ENCODE peak calls at places on chromosomes 3 and 15, in five cellular contexts. C is WERI-Rb-1, Z is cardiac muscle cell, E is fibroblast of lung, M is lower lobe of right lung. Q is an unnamed sample.

GRCh38 chr15:73930371-73930770 is 4.1 kb downstream of the LOXL1 start:
- DNase-seq in C (no peak), Z (peak; percentile 84), E (peak; percentile 98), M (peak; percentile 44), Q (peak; percentile 88)

GRCh38 chr3:27721717-27722564 is at the start of gene EOMES:
- DNase-seq in C (peak; percentile 81), Z (peak; percentile 43), E (peak; percentile 42), M (peak; percentile 52), Q (no peak)

GRCh38 chr3:170572665-170573253 is 13.1 kb downstream of the SLC7A14 start:
- DNase-seq in C (no peak), Z (peak; percentile 69), E (peak; percentile 80), M (no peak), Q (no peak)

GRCh38 chr15:93617443-93617842 is 528.4 kb upstream of the RGMA start:
- DNase-seq in C (no peak), Z (no peak), E (no peak), M (no peak), Q (no peak)

GRCh38 chr15:83379574-83379973 is 67.6 kb upstream of the SH3GL3 start:
- DNase-seq in C (no peak), Z (no peak), E (peak; percentile 18), M (no peak), Q (no peak)

GRCh38 chr15:42191610-42192346 is 16.3 kb downstream of the VPS39 start:
- DNase-seq in C (no peak), Z (no peak), E (no peak), M (no peak), Q (no peak)

GRCh38 chr3:64345351-64345750 is 120.1 kb upstream of the PRICKLE2 start:
- DNase-seq in C (no peak), Z (peak; percentile 97), E (peak; percentile 94), M (no peak), Q (no peak)

GRCh38 chr15:74780523-74780982 is 1.3 kb upstream of the CSK start:
- DNase-seq in C (no peak), Z (no peak), E (no peak), M (no peak), Q (no peak)

GRCh38 chr15:62190257-62190656 is 25.2 kb upstream of the C2CD4B start:
- DNase-seq in C (no peak), Z (no peak), E (no peak), M (no peak), Q (no peak)

DNA sequence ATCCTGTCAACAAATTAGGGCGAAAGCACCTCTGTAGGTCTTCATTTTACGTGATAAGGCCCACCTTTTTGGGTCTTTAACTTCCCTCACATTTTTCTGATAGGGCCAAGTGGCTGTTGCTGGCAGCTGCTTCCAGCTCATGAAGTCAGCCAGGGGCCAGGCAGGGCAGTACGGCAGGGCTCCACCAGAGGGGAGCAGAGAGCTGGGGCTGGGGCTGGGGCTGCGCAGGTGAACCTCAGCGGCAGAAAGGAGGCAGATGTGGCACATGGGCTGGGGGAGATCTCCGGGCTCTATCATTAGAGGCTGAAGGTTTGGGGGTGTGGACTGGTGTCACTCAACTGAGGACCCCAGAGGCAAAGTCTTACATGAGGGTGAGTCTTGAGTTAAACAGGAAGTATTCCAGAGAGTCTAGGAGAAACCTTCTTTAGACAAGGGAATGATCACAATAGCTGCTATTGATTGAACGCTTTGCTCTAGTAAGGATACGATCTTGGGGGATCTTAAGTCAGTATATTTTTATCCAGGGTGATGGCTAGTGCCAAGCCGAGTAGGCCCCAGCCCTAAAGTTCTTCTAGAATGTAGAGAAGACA is 62.8 kb upstream of the MEX3B start:
- DNase-seq in C (peak; percentile 67), Z (peak; percentile 63), E (peak; percentile 38), M (peak; percentile 67), Q (no peak)
- TF ChIP-seq CTCF in C (peak; percentile 63), Z (peak; percentile 93), E (peak; percentile 83), M (peak; percentile 79), Q (peak; percentile 11)

DNA sequence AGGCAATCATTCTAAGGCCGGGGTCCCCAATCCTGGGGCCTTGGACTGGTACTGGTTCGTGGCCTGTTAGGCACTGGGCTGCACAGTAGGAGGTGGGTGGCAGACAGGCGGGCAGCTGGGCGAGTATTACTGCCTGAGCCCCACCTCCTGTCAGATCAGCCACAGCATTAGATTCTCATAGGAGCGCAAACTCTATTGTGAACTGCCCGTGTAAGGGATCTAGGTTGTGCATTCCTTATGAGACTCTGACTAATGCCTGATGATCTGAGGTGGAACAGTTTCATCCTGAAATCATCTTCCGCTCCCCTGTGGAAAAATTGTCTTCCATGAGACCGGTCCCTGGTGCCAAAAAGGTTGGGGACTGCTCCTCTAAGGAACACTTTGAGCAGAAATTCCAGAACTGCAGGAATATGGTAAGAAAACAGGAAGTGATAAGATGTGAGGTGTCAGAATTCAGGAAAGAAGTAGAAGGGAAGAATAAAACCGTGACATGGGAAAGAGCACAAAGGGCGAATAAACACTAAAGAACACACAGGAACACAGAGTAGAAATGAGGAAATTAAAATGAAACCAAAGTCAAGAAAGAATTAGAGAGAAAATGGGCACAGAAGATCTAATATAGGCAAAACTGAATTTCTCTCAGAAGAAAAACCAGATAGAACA is 57.6 kb downstream of the PDCD6IP start:
- DNase-seq in C (no peak), Z (peak; percentile 32), E (peak; percentile 55), M (no peak), Q (no peak)
- H3K4me3 ChIP-seq in C (no peak overlapping the region), Z (no peak overlapping the region), E (no peak overlapping the region), M (no peak overlapping the region), Q (no peak overlapping the region)

DNA sequence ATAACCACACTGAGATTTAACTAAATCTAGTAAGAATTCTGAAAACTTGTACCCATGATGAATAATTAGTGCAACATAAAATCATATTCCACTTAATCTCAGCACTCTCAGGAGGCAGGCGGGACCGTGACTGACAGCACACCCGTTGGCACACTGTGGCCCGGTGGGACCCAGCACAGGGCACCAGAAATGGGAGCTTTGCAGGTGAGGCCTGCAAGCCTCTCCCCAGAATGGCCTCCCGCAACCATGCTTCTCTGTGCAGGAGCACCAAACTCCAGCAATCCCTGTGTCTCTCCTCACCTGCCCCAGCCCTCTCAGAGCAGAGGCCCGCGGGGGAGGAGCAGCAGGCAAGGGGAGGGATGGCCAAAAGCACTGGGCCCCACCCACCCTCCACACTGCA is 31.5 kb upstream of the OCA2 start:
- DNase-seq in C (no peak), Z (no peak), E (no peak), M (no peak), Q (no peak)
- H3K36me3 ChIP-seq in C (peaks cover 45% of the 10 kb centered on the region), Z (peaks cover 25% of the 10 kb centered on the region), E (peaks cover 11% of the 10 kb centered on the region), M (peaks cover 79% of the 10 kb centered on the region), Q (peaks cover 40% of the 10 kb centered on the region)

GRCh38 chr15:89038146-89038545 is 50.1 kb upstream of the ABHD2 start:
- DNase-seq in C (no peak), Z (no peak), E (no peak), M (no peak), Q (no peak)

GRCh38 chr15:89035658-89036057 is 52.6 kb upstream of the ABHD2 start:
- DNase-seq in C (no peak), Z (no peak), E (peak; percentile 42), M (no peak), Q (no peak)

GRCh38 chr15:89030311-89030710 is 57.9 kb upstream of the ABHD2 start:
- DNase-seq in C (no peak), Z (no peak), E (no peak), M (no peak), Q (no peak)

GRCh38 chr15:89034305-89034704 is 54.0 kb upstream of the ABHD2 start:
- DNase-seq in C (no peak), Z (peak; percentile 41), E (peak; percentile 23), M (no peak), Q (no peak)
- TF ChIP-seq CTCF in C (peak; percentile 31), Z (peak; percentile 41), E (peak; percentile 23), M (no peak), Q (peak; percentile 21)

GRCh38 chr3:18425641-18426403 is 683 bp upstream of the SATB1 start:
- DNase-seq in C (peak; percentile 60), Z (peak; percentile 15), E (no peak), M (peak; percentile 75), Q (no peak)

GRCh38 chr3:18424862-18425640 is at the start of gene SATB1:
- DNase-seq in C (peak; percentile 78), Z (peak; percentile 80), E (peak; percentile 68), M (peak; percentile 89), Q (peak; percentile 86)

GRCh38 chr3:18428036-18428435 is 2.9 kb upstream of the SATB1 start:
- DNase-seq in C (no peak), Z (no peak), E (no peak), M (no peak), Q (no peak)

GRCh38 chr3:18424213-18424861 is 802 bp downstream of the SATB1 start:
- DNase-seq in C (peak; percentile 15), Z (no peak), E (no peak), M (peak; percentile 50), Q (no peak)

GRCh38 chr3:18426597-18426996 is 1.5 kb upstream of the SATB1 start:
- DNase-seq in C (no peak), Z (no peak), E (no peak), M (no peak), Q (no peak)
- H3K4me3 ChIP-seq in C (no peak overlapping the region), Z (peak overlapping the region; percentile 91), E (no peak overlapping the region), M (peak overlapping the region; percentile 80), Q (no peak overlapping the region)

GRCh38 chr3:196662711-196663571 is 23.4 kb downstream of the NRROS start:
- DNase-seq in C (peak; percentile 16), Z (peak; percentile 64), E (peak; percentile 40), M (no peak), Q (no peak)
- H3K36me3 ChIP-seq in C (no peaks in the 10 kb centered on the region), Z (no peaks in the 10 kb centered on the region), E (no peaks in the 10 kb centered on the region), M (peaks cover 38% of the 10 kb centered on the region), Q (no peaks in the 10 kb centered on the region)

GRCh38 chr15:40271915-40272712 is 10.8 kb downstream of the ANKRD63 start:
- DNase-seq in C (no peak), Z (no peak), E (no peak), M (no peak), Q (no peak)

GRCh38 chr15:40270246-40270995 is 12.4 kb downstream of the ANKRD63 start:
- DNase-seq in C (no peak), Z (no peak), E (no peak), M (no peak), Q (no peak)

GRCh38 chr15:40273428-40273827 is 9.4 kb downstream of the ANKRD63 start:
- DNase-seq in C (no peak), Z (no peak), E (no peak), M (no peak), Q (no peak)

GRCh38 chr15:40274350-40275274 is 8.3 kb downstream of the ANKRD63 start:
- DNase-seq in C (peak; percentile 81), Z (peak; percentile 91), E (peak; percentile 64), M (peak; percentile 85), Q (peak; percentile 31)

DNA sequence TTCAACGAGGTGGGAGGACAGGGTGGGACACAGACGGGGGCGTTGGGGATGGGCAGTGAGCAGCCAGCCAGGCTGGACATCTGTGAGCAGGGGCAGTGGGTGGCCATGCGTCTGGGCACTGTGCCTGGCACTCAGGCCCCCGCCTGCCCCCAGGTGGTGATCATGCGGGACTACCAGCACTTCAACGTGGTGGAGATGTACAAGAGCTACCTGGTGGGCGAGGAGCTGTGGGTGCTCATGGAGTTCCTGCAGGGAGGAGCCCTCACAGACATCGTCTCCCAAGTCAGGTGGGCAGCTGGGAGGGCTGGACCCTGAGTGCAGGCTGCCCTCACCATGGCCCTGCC is 10.2 kb downstream of the ANKRD63 start:
- DNase-seq in C (no peak), Z (no peak), E (no peak), M (no peak), Q (no peak)
- TF ChIP-seq CTCF in C (peak; percentile 47), Z (no peak), E (peak; percentile 7), M (no peak), Q (no peak)

GRCh38 chr15:67997996-67998395 is 56.1 kb upstream of the PIAS1 start:
- DNase-seq in C (no peak), Z (peak; percentile 30), E (peak; percentile 33), M (no peak), Q (no peak)
- H3K4me3 ChIP-seq in C (no peak overlapping the region), Z (no peak overlapping the region), E (no peak overlapping the region), M (no peak overlapping the region), Q (no peak overlapping the region)

Q was measured in ascending aorta.